ENCODE peak calls at places on chromosomes 11 and 22, in ten cellular contexts. M is brain microvascular endothelial cell, Q is GM06990, S is left ventricle myocardium inferior, I is transverse colon, N is stomach, B is OCI-LY7, H is endodermal cell, C is IMR-90, T is AG04450. R is an unnamed sample.

GRCh38 chr22:41367039-41367679 is 14.6 kb upstream of the TEF start:
- DNase-seq in M (peak; percentile 92), Q (no peak), S (peak; percentile 98), I (peak; percentile 95), N (peak; percentile 98), B (no peak), H (peak; percentile 83), C (peak; percentile 96), T (peak; percentile 93), R (peak; percentile 97)

GRCh38 chr11:86244063-86244521 is 461 bp upstream of the EED start:
- DNase-seq in M (peak; percentile 79), Q (peak; percentile 89), S (peak; percentile 87), I (peak; percentile 91), N (peak; percentile 90), B (peak; percentile 92), H (peak; percentile 92), C (peak; percentile 84), T (peak; percentile 67), R (peak; percentile 90)

GRCh38 chr11:115464269-115464668 is 39.9 kb downstream of the CADM1 start:
- DNase-seq in M (no peak), Q (no peak), S (no peak), I (no peak), N (no peak), B (no peak), H (no peak), C (peak; percentile 69), T (peak; percentile 7), R (no peak)

GRCh38 chr11:69962152-69962551 is 116.0 kb upstream of the ANO1 start:
- DNase-seq in M (peak; percentile 64), Q (no peak), S (no peak), I (peak; percentile 29), N (peak; percentile 57), B (no peak), H (no peak), C (peak; percentile 42), T (no peak), R (no peak)

GRCh38 chr11:2203440-2204259 is 32.0 kb upstream of the TH start:
- DNase-seq in M (no peak), Q (no peak), S (peak; percentile 6), I (peak; percentile 43), N (peak; percentile 33), B (no peak), H (peak; percentile 29), C (no peak), T (no peak), R (peak; percentile 62)

GRCh38 chr22:27873476-27873875 is 45.6 kb downstream of the PITPNB start:
- DNase-seq in M (no peak), Q (no peak), S (peak; percentile 22), I (no peak), N (no peak), B (no peak), H (no peak), C (no peak), T (no peak), R (no peak)

GRCh38 chr11:76159303-76159937 is 46.9 kb downstream of the WNT11 start:
- DNase-seq in M (no peak), Q (no peak), S (no peak), I (no peak), N (no peak), B (no peak), H (no peak), C (no peak), T (no peak), R (no peak)

GRCh38 chr11:123238297-123238696 is 43.2 kb upstream of the CLMP start:
- DNase-seq in M (no peak), Q (no peak), S (peak; percentile 32), I (no peak), N (no peak), B (no peak), H (no peak), C (peak; percentile 61), T (no peak), R (peak; percentile 81)

GRCh38 chr11:72832301-72833082 is 18.3 kb downstream of the ATG16L2 start:
- DNase-seq in M (no peak), Q (no peak), S (no peak), I (no peak), N (no peak), B (no peak), H (peak; percentile 57), C (no peak), T (no peak), R (peak; percentile 72)

GRCh38 chr11:4118107-4118506 is 23.5 kb downstream of the RRM1 start:
- DNase-seq in M (peak; percentile 31), Q (no peak), S (no peak), I (no peak), N (no peak), B (no peak), H (no peak), C (peak; percentile 63), T (no peak), R (no peak)

GRCh38 chr11:83007477-83007876 is 64.2 kb downstream of the RAB30 start:
- DNase-seq in M (no peak), Q (no peak), S (no peak), I (no peak), N (no peak), B (no peak), H (no peak), C (no peak), T (no peak), R (no peak)

GRCh38 chr22:38345782-38346181 is 28.5 kb upstream of the CSNK1E start:
- DNase-seq in M (no peak), Q (no peak), S (no peak), I (no peak), N (peak; percentile 19), B (no peak), H (peak; percentile 30), C (no peak), T (no peak), R (peak; percentile 46)

GRCh38 chr11:62390727-62391126 is 28.1 kb upstream of the SCGB1A1 start:
- DNase-seq in M (no peak), Q (no peak), S (no peak), I (no peak), N (no peak), B (no peak), H (no peak), C (peak; percentile 19), T (no peak), R (no peak)

GRCh38 chr11:78168539-78169477 is 19.6 kb downstream of the KCTD21 start:
- DNase-seq in M (peak; percentile 96), Q (no peak), S (peak; percentile 87), I (peak; percentile 34), N (peak; percentile 35), B (no peak), H (no peak), C (peak; percentile 88), T (peak; percentile 43), R (peak; percentile 99)
- H3K4me3 ChIP-seq in M (no peak overlapping the region), Q (no peak overlapping the region), S (peak overlapping the region; percentile 17), I (no peak overlapping the region), N (no peak overlapping the region), B (no peak overlapping the region), H (no peak overlapping the region), C (no peak overlapping the region), T (no peak overlapping the region), R (peak overlapping the region; percentile 27)

GRCh38 chr11:14593671-14594070 is 49.9 kb upstream of the PDE3B start:
- DNase-seq in M (no peak), Q (no peak), S (no peak), I (no peak), N (no peak), B (no peak), H (no peak), C (no peak), T (no peak), R (no peak)
- TF ChIP-seq CTCF in M (no peak), Q (no peak), S (no peak), I (no peak), N (no peak), B (no peak), H (no peak), C (no peak), T (no peak), R (no peak)

DNA sequence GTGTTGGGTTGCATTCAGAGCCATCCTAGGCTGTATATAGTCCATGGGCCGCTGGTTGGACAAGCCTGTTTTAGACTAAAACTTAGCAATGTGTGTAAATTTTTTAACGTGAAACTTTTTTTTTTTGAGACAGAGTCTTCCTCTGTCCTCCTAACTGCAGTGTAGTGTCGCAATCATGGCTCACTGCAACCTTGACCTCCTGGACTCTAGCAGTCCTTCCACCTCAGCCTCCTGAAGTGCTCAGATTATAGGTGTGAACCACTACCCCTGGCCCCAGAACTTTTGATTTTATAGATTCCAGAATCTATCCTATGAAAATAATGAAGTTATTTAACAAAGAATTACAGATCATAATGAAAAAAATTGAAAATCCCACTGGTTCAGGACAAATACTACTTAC is 29.9 kb upstream of the PANX2 start:
- DNase-seq in M (no peak), Q (no peak), S (no peak), I (no peak), N (no peak), B (no peak), H (no peak), C (no peak), T (no peak), R (no peak)
- H3K4me3 ChIP-seq in M (no peak overlapping the region), Q (no peak overlapping the region), S (no peak overlapping the region), I (no peak overlapping the region), N (no peak overlapping the region), B (no peak overlapping the region), H (no peak overlapping the region), C (no peak overlapping the region), T (no peak overlapping the region), R (no peak overlapping the region)

DNA sequence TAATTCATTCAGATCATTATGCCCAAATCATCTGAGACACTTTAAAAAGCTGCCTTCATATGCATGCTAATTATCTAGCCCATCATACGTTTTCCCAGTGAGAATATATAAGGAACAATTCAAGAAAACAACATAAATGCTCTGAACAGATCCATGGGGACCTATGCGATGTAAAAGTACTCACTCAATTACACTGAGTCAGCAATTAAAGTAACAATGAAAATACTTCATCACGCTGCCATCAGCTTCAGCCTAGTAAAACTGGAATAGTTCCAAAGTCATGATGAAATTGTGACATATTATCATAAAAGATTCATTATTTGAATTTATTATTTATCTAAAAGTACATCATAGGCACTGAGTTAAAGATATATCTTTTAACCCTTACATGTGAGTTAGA is 3.7 kb upstream of the OR8K5 start:
- DNase-seq in M (no peak), Q (no peak), S (no peak), I (no peak), N (no peak), B (no peak), H (no peak), C (no peak), T (no peak), R (no peak)
- TF ChIP-seq CTCF in M (no peak), Q (no peak), S (no peak), I (no peak), N (no peak), B (no peak), H (no peak), C (no peak), T (no peak), R (no peak)

DNA sequence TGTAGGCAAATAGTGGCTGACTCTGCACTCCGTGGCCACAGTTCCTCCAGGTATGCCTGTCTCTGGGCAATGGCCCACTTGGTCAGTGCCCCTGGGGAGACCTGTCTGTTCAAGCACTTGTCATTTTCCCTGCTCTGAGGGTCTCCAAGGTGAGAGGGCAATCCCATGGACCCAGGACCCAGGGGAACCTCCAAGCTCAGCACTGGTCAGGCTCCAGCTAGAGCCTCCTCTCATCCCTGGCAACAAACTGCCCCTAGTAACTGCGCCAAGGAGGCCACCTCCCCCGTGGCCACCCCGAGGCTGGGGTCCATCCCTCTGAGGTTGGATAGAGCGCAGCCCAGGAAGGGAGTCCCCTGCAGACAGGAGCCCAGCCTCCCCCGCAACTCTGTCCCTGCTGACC is 713 bp upstream of the ANKK1 start:
- DNase-seq in M (no peak), Q (no peak), S (no peak), I (no peak), N (no peak), B (no peak), H (no peak), C (no peak), T (no peak), R (peak; percentile 72)
- H3K4me3 ChIP-seq in M (no peak overlapping the region), Q (no peak overlapping the region), S (no peak overlapping the region), I (no peak overlapping the region), N (no peak overlapping the region), B (no peak overlapping the region), H (no peak overlapping the region), C (no peak overlapping the region), T (no peak overlapping the region), R (no peak overlapping the region)

R was measured in coronary artery.